ENCODE peak calls at places on chromosomes 2 and 18, in nine cellular contexts. K is activated CD8-positive, alpha-beta memory T cell treated with anti-CD3 and anti-CD28 coated beads, Interleukin-2, amount 10 ng/mL, durations not matched to agents 7 days and 5 days; D is H54; Z is stimulated activated CD4-positive, alpha-beta T cell treated with anti-CD3 and anti-CD28 coated beads, Interleukin-2, amount 100 ng/mL, for 48 hours; Q is astrocyte of the hippocampus; P is left ventricle myocardium superior; L is prostate gland; A is hepatocyte; R is GDM1. T is an unnamed sample.

GRCh38 chr2:99085400-99085799 is 56.1 kb upstream of the C2orf15 start:
- DNase-seq in K (no peak), D (no peak), Z (no peak), Q (no peak), P (no peak), L (no peak), A (no peak), R (no peak), T (peak; percentile 27)

GRCh38 chr2:98985905-98986666 is 50.1 kb upstream of the CRACDL start:
- DNase-seq in K (no peak), D (no peak), Z (no peak), Q (no peak), P (no peak), L (no peak), A (no peak), R (no peak), T (no peak)

GRCh38 chr18:63264871-63265270 is 54.7 kb downstream of the BCL2 start:
- DNase-seq in K (no peak), D (no peak), Z (no peak), Q (no peak), P (peak; percentile 33), L (no peak), A (no peak), R (no peak), T (no peak)

GRCh38 chr2:71536311-71536710 is 83.0 kb downstream of the DYSF start:
- DNase-seq in K (no peak), D (no peak), Z (no peak), Q (no peak), P (peak; percentile 16), L (no peak), A (no peak), R (no peak), T (no peak)

GRCh38 chr2:191866675-191867506 is 20.0 kb upstream of the CAVIN2 start:
- DNase-seq in K (no peak), D (no peak), Z (no peak), Q (peak; percentile 79), P (no peak), L (peak; percentile 53), A (peak; percentile 79), R (peak; percentile 23), T (peak; percentile 85)

GRCh38 chr2:217653240-217653639 is 349.6 kb downstream of the TNS1 start:
- DNase-seq in K (no peak), D (peak; percentile 40), Z (no peak), Q (peak; percentile 86), P (peak; percentile 41), L (peak; percentile 50), A (peak; percentile 76), R (no peak), T (no peak)

GRCh38 chr2:12277305-12278034 is 439.3 kb upstream of the TRIB2 start:
- DNase-seq in K (no peak), D (no peak), Z (no peak), Q (peak; percentile 12), P (no peak), L (no peak), A (peak; percentile 19), R (no peak), T (no peak)

GRCh38 chr2:70850905-70851304 is 15.3 kb upstream of the CD207 start:
- DNase-seq in K (no peak), D (no peak), Z (no peak), Q (no peak), P (no peak), L (no peak), A (no peak), R (no peak), T (no peak)

T was measured in left kidney.